ENCODE peak calls at places on chromosomes 4 and X, in nine cellular contexts. One of them, this sample, is unnamed.
A peak's percentile ranks its signal among the peaks of the same experiment; 100 is the strongest.

GRCh38 chr4:183691897-183692296 is 32.8 kb downstream of the TRAPPC11 start:
- DNase-seq in uterus: no peak
- DNase-seq in brain microvascular endothelial cell: no peak
- DNase-seq in fibroblast of the aortic adventitia: no peak
- DNase-seq in GM10248: no peak
- DNase-seq in GM20000: no peak
- DNase-seq in coronary artery: no peak
- DNase-seq in cardiac fibroblast: no peak
- DNase-seq in GM06990: no peak
- DNase-seq in this sample: no peak

GRCh38 chr4:90121961-90122748 is 5.0 kb upstream of the CCSER1 start:
- DNase-seq in uterus: no peak
- DNase-seq in coronary artery: no peak
- DNase-seq in brain microvascular endothelial cell: no peak
- DNase-seq in GM06990: no peak
- DNase-seq in cardiac fibroblast: peak; percentile 3
- DNase-seq in GM10248: no peak
- DNase-seq in GM20000: no peak
- DNase-seq in fibroblast of the aortic adventitia: no peak
- DNase-seq in this sample: no peak

GRCh38 chr4:138542191-138542771 is 300.1 kb upstream of the SLC7A11 start:
- DNase-seq in GM10248: no peak
- DNase-seq in coronary artery: no peak
- DNase-seq in fibroblast of the aortic adventitia: no peak
- DNase-seq in cardiac fibroblast: no peak
- DNase-seq in GM20000: no peak
- DNase-seq in GM06990: no peak
- DNase-seq in uterus: no peak
- DNase-seq in brain microvascular endothelial cell: no peak
- DNase-seq in this sample: no peak

GRCh38 chrX:133786382-133786781 is 199.0 kb downstream of the GPC3 start:
- DNase-seq in coronary artery: no peak
- DNase-seq in GM20000: no peak
- DNase-seq in uterus: no peak
- DNase-seq in cardiac fibroblast: no peak
- DNase-seq in GM10248: no peak
- DNase-seq in brain microvascular endothelial cell: no peak
- DNase-seq in fibroblast of the aortic adventitia: no peak
- DNase-seq in GM06990: no peak
- DNase-seq in this sample: no peak

GRCh38 chr4:8472689-8473197 is 32.2 kb downstream of the TRMT44 start:
- DNase-seq in GM10248: no peak
- DNase-seq in uterus: peak; percentile 69
- DNase-seq in GM20000: no peak
- DNase-seq in coronary artery: no peak
- DNase-seq in fibroblast of the aortic adventitia: peak; percentile 98
- DNase-seq in brain microvascular endothelial cell: peak; percentile 99
- DNase-seq in GM06990: no peak
- DNase-seq in cardiac fibroblast: peak; percentile 97
- DNase-seq in this sample: no peak

GRCh38 chr4:69936566-69936965 is 5.7 kb downstream of the CSN1S1 start:
- DNase-seq in GM20000: no peak
- DNase-seq in brain microvascular endothelial cell: no peak
- DNase-seq in fibroblast of the aortic adventitia: peak; percentile 13
- DNase-seq in GM10248: no peak
- DNase-seq in cardiac fibroblast: peak; percentile 40
- DNase-seq in coronary artery: no peak
- DNase-seq in GM06990: no peak
- DNase-seq in uterus: no peak
- DNase-seq in this sample: no peak

GRCh38 chr4:34108456-34108855 is 2135.9 kb downstream of the ARAP2 start:
- DNase-seq in GM06990: no peak
- DNase-seq in fibroblast of the aortic adventitia: peak; percentile 1
- DNase-seq in GM20000: no peak
- DNase-seq in brain microvascular endothelial cell: peak; percentile 1
- DNase-seq in uterus: no peak
- DNase-seq in coronary artery: no peak
- DNase-seq in cardiac fibroblast: peak; percentile 39
- DNase-seq in GM10248: no peak
- DNase-seq in this sample: no peak

GRCh38 chr4:64251779-64252178 is 157.5 kb downstream of the TECRL start:
- DNase-seq in uterus: no peak
- DNase-seq in cardiac fibroblast: no peak
- DNase-seq in GM20000: no peak
- DNase-seq in GM06990: no peak
- DNase-seq in fibroblast of the aortic adventitia: no peak
- DNase-seq in brain microvascular endothelial cell: no peak
- DNase-seq in GM10248: no peak
- DNase-seq in coronary artery: no peak
- DNase-seq in this sample: no peak

GRCh38 chrX:39857780-39858179 is 240.0 kb downstream of the BCOR start:
- DNase-seq in fibroblast of the aortic adventitia: no peak
- DNase-seq in coronary artery: no peak
- DNase-seq in uterus: no peak
- DNase-seq in GM06990: peak; percentile 47
- DNase-seq in brain microvascular endothelial cell: no peak
- DNase-seq in GM20000: no peak
- DNase-seq in cardiac fibroblast: no peak
- DNase-seq in GM10248: no peak
- DNase-seq in this sample: no peak

GRCh38 chrX:20454117-20454516 is 187.4 kb upstream of the RPS6KA3 start:
- DNase-seq in GM20000: no peak
- DNase-seq in uterus: no peak
- DNase-seq in coronary artery: no peak
- DNase-seq in cardiac fibroblast: peak; percentile 30
- DNase-seq in GM10248: no peak
- DNase-seq in fibroblast of the aortic adventitia: no peak
- DNase-seq in brain microvascular endothelial cell: no peak
- DNase-seq in GM06990: no peak
- DNase-seq in this sample: no peak

GRCh38 chr4:5758741-5759140 is 47.7 kb downstream of the EVC start:
- DNase-seq in brain microvascular endothelial cell: peak; percentile 97
- DNase-seq in GM06990: peak; percentile 61
- DNase-seq in fibroblast of the aortic adventitia: peak; percentile 90
- DNase-seq in coronary artery: peak; percentile 46
- DNase-seq in GM20000: peak; percentile 52
- DNase-seq in cardiac fibroblast: peak; percentile 99
- DNase-seq in GM10248: no peak
- DNase-seq in uterus: no peak
- DNase-seq in this sample: no peak

GRCh38 chr4:23337292-23337691 is 552.6 kb downstream of the PPARGC1A start:
- DNase-seq in cardiac fibroblast: no peak
- DNase-seq in uterus: no peak
- DNase-seq in fibroblast of the aortic adventitia: no peak
- DNase-seq in GM10248: no peak
- DNase-seq in coronary artery: no peak
- DNase-seq in GM06990: no peak
- DNase-seq in GM20000: no peak
- DNase-seq in brain microvascular endothelial cell: no peak
- DNase-seq in this sample: no peak

GRCh38 chr4:88738146-88738545 is 40.5 kb upstream of the NAP1L5 start:
- DNase-seq in fibroblast of the aortic adventitia: no peak
- DNase-seq in coronary artery: no peak
- DNase-seq in cardiac fibroblast: no peak
- DNase-seq in brain microvascular endothelial cell: no peak
- DNase-seq in uterus: no peak
- DNase-seq in GM20000: no peak
- DNase-seq in GM10248: no peak
- DNase-seq in GM06990: no peak
- DNase-seq in this sample: no peak

GRCh38 chr4:121998024-121998423 is 46.2 kb upstream of the TRPC3 start:
- DNase-seq in cardiac fibroblast: no peak
- DNase-seq in GM10248: no peak
- DNase-seq in brain microvascular endothelial cell: no peak
- DNase-seq in uterus: no peak
- DNase-seq in GM20000: no peak
- DNase-seq in fibroblast of the aortic adventitia: no peak
- DNase-seq in coronary artery: no peak
- DNase-seq in GM06990: no peak
- DNase-seq in this sample: no peak

GRCh38 chr4:122007016-122007415 is 55.2 kb upstream of the TRPC3 start:
- DNase-seq in GM06990: no peak
- DNase-seq in fibroblast of the aortic adventitia: no peak
- DNase-seq in uterus: no peak
- DNase-seq in brain microvascular endothelial cell: no peak
- DNase-seq in coronary artery: no peak
- DNase-seq in GM20000: no peak
- DNase-seq in cardiac fibroblast: no peak
- DNase-seq in GM10248: no peak
- DNase-seq in this sample: no peak

GRCh38 chr4:122005064-122005755 is 53.4 kb upstream of the TRPC3 start:
- DNase-seq in brain microvascular endothelial cell: peak; percentile 56
- DNase-seq in GM10248: no peak
- DNase-seq in cardiac fibroblast: peak; percentile 40
- DNase-seq in fibroblast of the aortic adventitia: no peak
- DNase-seq in GM06990: no peak
- DNase-seq in coronary artery: no peak
- DNase-seq in GM20000: no peak
- DNase-seq in uterus: no peak
- DNase-seq in this sample: no peak

GRCh38 chr4:122000849-122001248 is 49.0 kb upstream of the TRPC3 start:
- DNase-seq in fibroblast of the aortic adventitia: peak; percentile 8
- DNase-seq in coronary artery: no peak
- DNase-seq in GM06990: no peak
- DNase-seq in GM20000: no peak
- DNase-seq in uterus: no peak
- DNase-seq in cardiac fibroblast: no peak
- DNase-seq in GM10248: no peak
- DNase-seq in brain microvascular endothelial cell: no peak
- DNase-seq in this sample: no peak

GRCh38 chr4:122003335-122003734 is 51.5 kb upstream of the TRPC3 start:
- DNase-seq in uterus: no peak
- DNase-seq in coronary artery: no peak
- DNase-seq in brain microvascular endothelial cell: peak; percentile 22
- DNase-seq in GM06990: peak; percentile 14
- DNase-seq in GM20000: peak; percentile 41
- DNase-seq in cardiac fibroblast: peak; percentile 46
- DNase-seq in fibroblast of the aortic adventitia: peak; percentile 34
- DNase-seq in GM10248: peak; percentile 34
- DNase-seq in this sample: peak; percentile 9
- TF ChIP-seq CTCF in uterus: no peak
- TF ChIP-seq CTCF in coronary artery: no peak
- TF ChIP-seq CTCF in brain microvascular endothelial cell: peak; percentile 55
- TF ChIP-seq CTCF in GM06990: peak; percentile 64
- TF ChIP-seq CTCF in GM20000: peak; percentile 9
- TF ChIP-seq CTCF in cardiac fibroblast: peak; percentile 48
- TF ChIP-seq CTCF in fibroblast of the aortic adventitia: peak; percentile 46
- TF ChIP-seq CTCF in GM10248: peak; percentile 42
- TF ChIP-seq CTCF in this sample: peak; percentile 39

GRCh38 chrX:42684062-42684461 is 93.9 kb downstream of the PPP1R2C start:
- DNase-seq in uterus: no peak
- DNase-seq in GM20000: no peak
- DNase-seq in coronary artery: no peak
- DNase-seq in brain microvascular endothelial cell: no peak
- DNase-seq in cardiac fibroblast: no peak
- DNase-seq in GM06990: no peak
- DNase-seq in fibroblast of the aortic adventitia: no peak
- DNase-seq in GM10248: no peak
- DNase-seq in this sample: no peak

GRCh38 chrX:42680651-42681050 is 97.3 kb downstream of the PPP1R2C start:
- DNase-seq in uterus: no peak
- DNase-seq in GM06990: no peak
- DNase-seq in fibroblast of the aortic adventitia: peak; percentile 63
- DNase-seq in GM20000: no peak
- DNase-seq in GM10248: no peak
- DNase-seq in brain microvascular endothelial cell: peak; percentile 10
- DNase-seq in coronary artery: no peak
- DNase-seq in cardiac fibroblast: peak; percentile 65
- DNase-seq in this sample: no peak

GRCh38 chrX:42673411-42673810 is 104.6 kb downstream of the PPP1R2C start:
- DNase-seq in GM10248: no peak
- DNase-seq in GM06990: no peak
- DNase-seq in brain microvascular endothelial cell: no peak
- DNase-seq in uterus: no peak
- DNase-seq in cardiac fibroblast: no peak
- DNase-seq in coronary artery: no peak
- DNase-seq in GM20000: no peak
- DNase-seq in fibroblast of the aortic adventitia: peak; percentile 37
- DNase-seq in this sample: no peak

GRCh38 chrX:42678133-42678532 is 99.8 kb downstream of the PPP1R2C start:
- DNase-seq in fibroblast of the aortic adventitia: peak; percentile 63
- DNase-seq in GM20000: no peak
- DNase-seq in brain microvascular endothelial cell: peak; percentile 27
- DNase-seq in cardiac fibroblast: peak; percentile 51
- DNase-seq in GM10248: no peak
- DNase-seq in coronary artery: no peak
- DNase-seq in uterus: no peak
- DNase-seq in GM06990: no peak
- DNase-seq in this sample: no peak
- TF ChIP-seq CTCF in fibroblast of the aortic adventitia: peak; percentile 20
- TF ChIP-seq CTCF in GM20000: no peak
- TF ChIP-seq CTCF in brain microvascular endothelial cell: no peak
- TF ChIP-seq CTCF in cardiac fibroblast: peak; percentile 18
- TF ChIP-seq CTCF in GM10248: no peak
- TF ChIP-seq CTCF in coronary artery: no peak
- TF ChIP-seq CTCF in uterus: no peak
- TF ChIP-seq CTCF in GM06990: no peak
- TF ChIP-seq CTCF in this sample: no peak

GRCh38 chrX:150766351-150767044 is 73.3 kb downstream of the MTMR1 start:
- DNase-seq in cardiac fibroblast: no peak
- DNase-seq in uterus: no peak
- DNase-seq in GM10248: no peak
- DNase-seq in GM20000: no peak
- DNase-seq in GM06990: no peak
- DNase-seq in brain microvascular endothelial cell: no peak
- DNase-seq in fibroblast of the aortic adventitia: no peak
- DNase-seq in coronary artery: no peak
- DNase-seq in this sample: peak; percentile 23
- TF ChIP-seq CTCF in cardiac fibroblast: no peak
- TF ChIP-seq CTCF in uterus: no peak
- TF ChIP-seq CTCF in GM10248: no peak
- TF ChIP-seq CTCF in GM20000: no peak
- TF ChIP-seq CTCF in GM06990: no peak
- TF ChIP-seq CTCF in brain microvascular endothelial cell: peak; percentile 25
- TF ChIP-seq CTCF in fibroblast of the aortic adventitia: no peak
- TF ChIP-seq CTCF in coronary artery: no peak
- TF ChIP-seq CTCF in this sample: no peak

GRCh38 chrX:10189317-10190268 is 32.8 kb downstream of the CLCN4 start:
- DNase-seq in brain microvascular endothelial cell: peak; percentile 65
- DNase-seq in GM10248: peak; percentile 63
- DNase-seq in fibroblast of the aortic adventitia: peak; percentile 76
- DNase-seq in uterus: peak; percentile 78
- DNase-seq in coronary artery: no peak
- DNase-seq in cardiac fibroblast: peak; percentile 69
- DNase-seq in GM06990: peak; percentile 34
- DNase-seq in GM20000: peak; percentile 37
- DNase-seq in this sample: peak; percentile 64
- TF ChIP-seq CTCF in brain microvascular endothelial cell: peak; percentile 83
- TF ChIP-seq CTCF in GM10248: peak; percentile 76
- TF ChIP-seq CTCF in fibroblast of the aortic adventitia: peak; percentile 79
- TF ChIP-seq CTCF in uterus: peak; percentile 78
- TF ChIP-seq CTCF in coronary artery: peak; percentile 59
- TF ChIP-seq CTCF in cardiac fibroblast: peak; percentile 50
- TF ChIP-seq CTCF in GM06990: peak; percentile 68
- TF ChIP-seq CTCF in GM20000: peak; percentile 57
- TF ChIP-seq CTCF in this sample: peak; percentile 94

DNA sequence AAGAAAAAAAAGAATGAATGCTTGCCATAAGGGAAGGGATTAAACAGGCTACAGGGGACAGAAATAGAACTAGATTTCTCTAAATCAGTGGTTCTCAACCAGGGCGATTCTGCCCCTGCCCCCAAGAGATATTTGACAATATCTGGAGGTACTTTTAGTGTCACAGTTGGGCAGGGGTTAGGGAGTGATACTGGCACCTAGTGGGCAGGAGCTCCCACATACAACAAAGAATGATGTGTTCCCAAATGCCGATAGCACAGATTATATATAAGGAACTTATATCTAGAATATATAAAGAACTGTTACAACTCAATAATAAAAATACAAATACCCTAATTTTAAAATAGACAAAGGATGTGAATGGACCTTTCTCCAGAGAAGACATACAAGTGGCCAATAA is 14.7 kb downstream of the S100G start:
- DNase-seq in GM06990: no peak
- DNase-seq in coronary artery: no peak
- DNase-seq in uterus: no peak
- DNase-seq in fibroblast of the aortic adventitia: no peak
- DNase-seq in brain microvascular endothelial cell: no peak
- DNase-seq in cardiac fibroblast: peak; percentile 25
- DNase-seq in GM20000: no peak
- DNase-seq in GM10248: no peak
- DNase-seq in this sample: no peak
- TF ChIP-seq CTCF in GM06990: peak; percentile 19
- TF ChIP-seq CTCF in coronary artery: no peak
- TF ChIP-seq CTCF in uterus: no peak
- TF ChIP-seq CTCF in fibroblast of the aortic adventitia: peak; percentile 15
- TF ChIP-seq CTCF in brain microvascular endothelial cell: peak; percentile 36
- TF ChIP-seq CTCF in cardiac fibroblast: no peak
- TF ChIP-seq CTCF in GM20000: no peak
- TF ChIP-seq CTCF in GM10248: no peak
- TF ChIP-seq CTCF in this sample: no peak